ENCODE peak calls at places on chromosome 13, in eight cellular contexts. H is mucosa of gallbladder; I is EH; Q is effector memory CD4-positive, alpha-beta T cell; E is tibial nerve; V is activated T-helper 9 cell treated with anti-CD3 and anti-CD28 coated beads, Interleukin-2, amount 50 U/mL, for 16 hours; J is activated CD4-positive, CD25-positive, alpha-beta regulatory T cell treated with anti-CD3 and anti-CD28 coated beads, Interleukin-2, amount 50 U/mL, for 72 hours; N is CD4-positive, CD25-positive, alpha-beta regulatory T cell. Y is an unnamed sample.

GRCh38 chr13:81874681-81875661 is 1534.0 kb upstream of the SPRY2 start:
- DNase-seq in N (no peak), Q (no peak), E (no peak), H (no peak), V (no peak), J (no peak), I (no peak), Y (no peak)

GRCh38 chr13:113454936-113455335 is 1.6 kb upstream of the ADPRHL1 start:
- DNase-seq in E (no peak), N (no peak), I (no peak), Q (no peak), H (no peak), V (no peak), J (no peak), Y (peak)

GRCh38 chr13:46171739-46172138 is 10.2 kb downstream of the LCP1 start:
- DNase-seq in J (no peak), N (no peak), E (no peak), Q (no peak), I (no peak), V (no peak), H (no peak), Y (no peak)

GRCh38 chr13:46211521-46212351 is at the start of gene LRRC63:
- DNase-seq in H (peak), N (peak), I (peak), J (peak), Q (peak), E (peak), V (peak), Y (peak)

GRCh38 chr13:50587122-50587521 is 256.4 kb downstream of the DLEU7 start:
- DNase-seq in E (no peak), Q (no peak), J (no peak), V (no peak), N (no peak), H (no peak), I (no peak), Y (no peak)

GRCh38 chr13:64078480-64078936 is 2662.9 kb upstream of the PCDH20 start:
- DNase-seq in E (no peak), V (no peak), I (no peak), J (no peak), H (no peak), Q (no peak), N (no peak), Y (peak)

GRCh38 chr13:98260357-98261164 is 83.5 kb upstream of the RNF113B start:
- DNase-seq in Q (no peak), E (no peak), H (peak), I (no peak), V (no peak), J (no peak), N (no peak), Y (no peak)

GRCh38 chr13:95298971-95299627 is 2.2 kb downstream of the ABCC4 start:
- DNase-seq in Q (no peak), J (no peak), N (no peak), I (peak), E (no peak), V (no peak), H (no peak), Y (no peak)

GRCh38 chr13:44273991-44274810 is 99.4 kb upstream of the SERP2 start:
- DNase-seq in Q (peak), V (no peak), N (peak), J (no peak), I (peak), E (no peak), H (no peak), Y (no peak)

GRCh38 chr13:41561179-41561578 is 103.8 kb downstream of the RGCC start:
- DNase-seq in I (no peak), Q (no peak), V (no peak), E (no peak), H (no peak), J (no peak), N (no peak), Y (no peak)

GRCh38 chr13:41268764-41269163 is 5.4 kb upstream of the MTRF1 start:
- DNase-seq in E (no peak), N (no peak), I (peak), H (no peak), Q (no peak), V (no peak), J (no peak), Y (no peak)

GRCh38 chr13:104809483-104809882 is 1726.0 kb downstream of the EFNB2 start:
- DNase-seq in N (no peak), E (no peak), I (no peak), Q (no peak), H (no peak), V (no peak), J (no peak), Y (no peak)

GRCh38 chr13:49740870-49741269 is 49.6 kb upstream of the EBPL start:
- DNase-seq in N (no peak), J (no peak), H (no peak), V (no peak), E (no peak), I (no peak), Q (no peak), Y (no peak)

GRCh38 chr13:21674271-21675009 is 3.6 kb downstream of the FGF9 start:
- DNase-seq in N (no peak), Q (no peak), V (peak), I (no peak), H (no peak), J (no peak), E (no peak), Y (no peak)

GRCh38 chr13:25977671-25978070 is 74.1 kb downstream of the SHISA2 start:
- DNase-seq in V (no peak), I (no peak), N (no peak), J (no peak), E (no peak), Q (no peak), H (no peak), Y (no peak)

GRCh38 chr13:42116225-42116624 is 67.8 kb downstream of the DGKH start:
- DNase-seq in I (peak), N (no peak), E (no peak), Q (no peak), V (no peak), J (no peak), H (no peak), Y (no peak)

GRCh38 chr13:80462567-80462966 is 121.6 kb upstream of the SPRY2 start:
- DNase-seq in N (no peak), I (no peak), H (no peak), E (no peak), V (no peak), Q (no peak), J (no peak), Y (no peak)

GRCh38 chr13:95485518-95486144 is 66.9 kb upstream of the CLDN10 start:
- DNase-seq in E (no peak), I (no peak), V (no peak), H (no peak), Q (no peak), J (no peak), N (no peak), Y (no peak)

GRCh38 chr13:26895081-26895807 is 134.7 kb upstream of the GPR12 start:
- DNase-seq in V (no peak), J (no peak), I (peak), E (no peak), N (no peak), Q (no peak), H (no peak), Y (no peak)

GRCh38 chr13:100520936-100521765 is 67.4 kb downstream of the GGACT start:
- DNase-seq in E (no peak), H (no peak), Q (no peak), J (no peak), V (no peak), I (no peak), N (no peak), Y (no peak)

GRCh38 chr13:100213576-100213975 is 124.7 kb downstream of the PCCA start:
- DNase-seq in Q (no peak), I (peak), J (no peak), H (no peak), N (no peak), V (no peak), E (no peak), Y (no peak)

GRCh38 chr13:20848203-20848602 is 54.3 kb downstream of the XPO4 start:
- DNase-seq in J (no peak), Q (no peak), E (no peak), H (no peak), V (no peak), N (no peak), I (no peak), Y (no peak)

GRCh38 chr13:94298346-94298745 is 181.1 kb downstream of the DCT start:
- DNase-seq in I (no peak), J (no peak), N (no peak), Q (no peak), V (no peak), E (no peak), H (no peak), Y (no peak)

GRCh38 chr13:27336005-27336673 is 65.5 kb downstream of the RASL11A start:
- DNase-seq in V (no peak), E (no peak), Q (no peak), I (peak), H (no peak), N (no peak), J (no peak), Y (no peak)

GRCh38 chr13:20160346-20161274 is at the start of gene GJA3:
- DNase-seq in E (no peak), N (peak), J (peak), V (peak), Q (peak), H (no peak), I (peak), Y (no peak)

GRCh38 chr13:77429320-77430142 is 102.6 kb upstream of the MYCBP2 start:
- DNase-seq in E (no peak), V (peak), H (no peak), J (no peak), I (peak), N (no peak), Q (no peak), Y (no peak)

GRCh38 chr13:77026783-77027621 is at the start of gene FBXL3:
- DNase-seq in J (peak), Q (peak), H (peak), E (peak), V (peak), N (peak), I (peak), Y (peak)

GRCh38 chr13:21583496-21583895 is 20.5 kb downstream of the MICU2 start:
- DNase-seq in Q (no peak), H (no peak), N (no peak), E (no peak), V (no peak), J (no peak), I (peak), Y (no peak)

GRCh38 chr13:87147076-87147475 is 524.1 kb upstream of the SLITRK5 start:
- DNase-seq in I (no peak), V (no peak), Q (no peak), N (no peak), E (no peak), H (no peak), J (no peak), Y (no peak)

GRCh38 chr13:86900906-86901305 is 770.3 kb upstream of the SLITRK5 start:
- DNase-seq in J (no peak), I (no peak), Q (no peak), N (no peak), E (no peak), H (no peak), V (no peak), Y (no peak)

GRCh38 chr13:47287291-47287751 is 390.5 kb upstream of the HTR2A start:
- DNase-seq in I (peak), E (no peak), H (no peak), J (no peak), Q (no peak), V (no peak), N (no peak), Y (no peak)

GRCh38 chr13:41008349-41008980 is 10.7 kb downstream of the ELF1 start:
- DNase-seq in H (no peak), I (peak), V (no peak), N (no peak), E (no peak), Q (no peak), J (no peak), Y (no peak)

GRCh38 chr13:33213797-33214196 is 71.8 kb downstream of the STARD13 start:
- DNase-seq in E (no peak), H (no peak), N (no peak), Q (no peak), I (no peak), V (no peak), J (no peak), Y (no peak)

GRCh38 chr13:86002921-86003488 is 203.8 kb upstream of the SLITRK6 start:
- DNase-seq in V (no peak), J (no peak), H (no peak), N (no peak), Q (no peak), I (no peak), E (no peak), Y (no peak)

GRCh38 chr13:110257408-110257807 is 49.5 kb downstream of the COL4A1 start:
- DNase-seq in H (no peak), I (no peak), N (no peak), E (no peak), Q (no peak), J (no peak), V (no peak), Y (no peak)

Y was measured in posterior vena cava.